ENCODE peak calls at places on chromosomes 1 and 21, in nine cellular contexts. Z is PC-3, M is lower lobe of right lung, X is IMR-90, C is A549, V is left lung, U is ovary, I is tibial artery, Y is HCT116. J is an unnamed sample.
A peak's percentile ranks its signal among the peaks of the same experiment; 100 is the strongest.

GRCh38 chr1:182699673-182700350 is 15.4 kb upstream of the RGS8 start:
- DNase-seq in V (no peak), X (no peak), Y (no peak), U (no peak), C (no peak), I (peak; percentile 76), M (no peak), Z (no peak), J (peak; percentile 38)

GRCh38 chr1:35062518-35063196 is 16.5 kb upstream of the ZMYM1 start:
- DNase-seq in U (no peak), V (no peak), M (no peak), I (no peak), C (peak; percentile 27), Y (no peak), Z (peak; percentile 55), X (peak; percentile 36), J (no peak)

GRCh38 chr1:237033061-237033460 is 8.9 kb upstream of the RYR2 start:
- DNase-seq in X (no peak), Y (no peak), U (no peak), I (no peak), Z (no peak), V (no peak), C (no peak), M (no peak), J (no peak)

GRCh38 chr1:59070607-59071006 is 226.3 kb upstream of the FGGY start:
- DNase-seq in Z (no peak), X (peak; percentile 13), M (no peak), C (no peak), Y (no peak), V (no peak), I (no peak), U (no peak), J (no peak)

GRCh38 chr1:247962911-247963588 is 2.0 kb upstream of the OR2AK2 start:
- DNase-seq in Y (no peak), U (no peak), X (no peak), C (no peak), M (no peak), V (no peak), Z (no peak), I (no peak), J (no peak)

GRCh38 chr21:27831821-27832569 is 865.1 kb upstream of the ADAMTS5 start:
- DNase-seq in U (no peak), X (peak; percentile 57), I (no peak), C (no peak), Y (no peak), V (no peak), M (no peak), Z (no peak), J (no peak)

GRCh38 chr1:177568702-177569101 is 397.9 kb downstream of the BRINP2 start:
- DNase-seq in Y (no peak), Z (no peak), U (no peak), C (no peak), V (no peak), I (no peak), M (no peak), X (no peak), J (no peak)

GRCh38 chr1:2598329-2598931 is 11.9 kb downstream of the PRXL2B start:
- DNase-seq in M (no peak), X (no peak), V (peak; percentile 21), I (no peak), Y (no peak), Z (no peak), U (no peak), C (no peak), J (no peak)

GRCh38 chr1:162193815-162194214 is 124.3 kb downstream of the NOS1AP start:
- DNase-seq in U (no peak), C (no peak), X (no peak), I (no peak), M (no peak), Y (no peak), V (no peak), Z (no peak), J (peak; percentile 96)

GRCh38 chr1:158093376-158093775 is 87.3 kb upstream of the CD1D start:
- DNase-seq in Y (no peak), M (no peak), U (no peak), C (no peak), I (no peak), V (no peak), Z (no peak), X (no peak), J (no peak)

GRCh38 chr1:101137144-101138126 is 99.4 kb upstream of the S1PR1 start:
- DNase-seq in C (no peak), Z (no peak), V (no peak), U (no peak), X (peak; percentile 57), Y (no peak), M (no peak), I (no peak), J (no peak)

GRCh38 chr1:213652109-213652508 is 335.7 kb upstream of the PROX1 start:
- DNase-seq in M (no peak), Z (no peak), I (no peak), C (no peak), V (no peak), Y (no peak), U (no peak), X (no peak), J (no peak)

GRCh38 chr1:228364706-228365213 is 41.9 kb downstream of the TRIM11 start:
- DNase-seq in V (peak; percentile 29), Y (no peak), U (peak; percentile 10), M (peak; percentile 41), I (peak; percentile 58), C (no peak), X (no peak), Z (no peak), J (no peak)

GRCh38 chr1:3409737-3410434 is 44.6 kb upstream of the ARHGEF16 start:
- DNase-seq in U (peak; percentile 73), Z (peak; percentile 80), M (no peak), I (peak; percentile 89), X (peak; percentile 23), Y (no peak), V (no peak), C (peak; percentile 66), J (peak; percentile 80)

GRCh38 chr1:154837034-154837678 is 32.9 kb downstream of the KCNN3 start:
- DNase-seq in I (no peak), V (no peak), U (peak; percentile 43), Z (no peak), M (no peak), C (no peak), Y (no peak), X (no peak), J (peak; percentile 61)

DNA sequence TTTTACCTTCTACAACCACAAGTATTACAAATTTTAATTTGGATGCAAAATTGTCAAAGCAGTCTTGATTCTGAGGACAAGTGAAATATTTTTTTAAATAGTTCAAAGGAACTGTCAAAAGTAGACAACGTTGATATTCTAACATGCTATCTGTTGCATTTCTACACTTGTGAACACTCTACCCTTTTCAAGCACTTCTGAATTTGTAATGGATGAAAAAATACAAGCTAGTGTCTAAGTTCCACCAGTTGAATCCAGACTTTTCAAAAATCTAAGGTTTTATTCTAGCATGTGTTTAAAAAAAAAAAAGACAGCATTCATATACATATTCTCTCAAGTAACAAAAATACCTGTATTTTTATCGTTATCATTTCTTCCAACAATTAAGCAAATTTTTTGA is 2.1 kb downstream of the ARID4B start:
- DNase-seq in I (no peak), U (no peak), C (no peak), Y (no peak), X (no peak), Z (no peak), M (no peak), V (no peak), J (no peak)
- H3K4me3 ChIP-seq in I (peak overlapping the region; percentile 98), U (peak overlapping the region; percentile 89), C (peak overlapping the region; percentile 96), Y (peak overlapping the region; percentile 95), X (no peak overlapping the region), Z (peak overlapping the region; percentile 97), M (peak overlapping the region; percentile 93), V (peak overlapping the region; percentile 99), J (peak overlapping the region; percentile 95)

DNA sequence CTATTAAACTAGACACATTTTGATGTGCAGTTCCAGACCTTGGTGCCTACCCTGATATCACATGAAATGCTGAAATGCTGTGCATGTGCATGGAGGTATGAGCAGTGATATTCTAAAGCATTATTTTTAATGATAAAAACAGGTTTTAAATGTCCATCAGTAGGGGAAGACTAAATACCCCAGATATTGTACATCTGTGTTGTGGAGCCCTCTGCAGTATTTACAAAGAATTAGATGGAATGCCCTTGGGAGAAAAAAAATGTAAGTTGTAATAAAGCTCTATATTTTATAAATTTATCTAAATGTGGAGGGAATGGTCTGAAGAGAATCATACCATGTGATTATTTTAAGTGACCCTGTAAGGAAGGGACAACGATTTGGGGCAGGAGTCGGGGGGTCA is 39.1 kb upstream of the IGSF5 start:
- DNase-seq in V (no peak), C (no peak), Z (peak; percentile 44), X (peak; percentile 12), I (no peak), M (no peak), U (no peak), Y (no peak), J (no peak)
- TF ChIP-seq CTCF in V (no peak), C (no peak), Z (peak; percentile 60), X (peak; percentile 40), I (no peak), M (no peak), U (no peak), Y (no peak), J (no peak)

GRCh38 chr1:28205243-28205642 is 27.6 kb downstream of the DNAJC8 start:
- DNase-seq in U (no peak), Y (no peak), C (no peak), M (no peak), I (no peak), Z (no peak), V (no peak), X (no peak), J (no peak)
- H3K27ac ChIP-seq in U (no peak overlapping the region), Y (no peak overlapping the region), C (no peak overlapping the region), M (no peak overlapping the region), I (no peak overlapping the region), Z (no peak overlapping the region), V (no peak overlapping the region), X (no peak overlapping the region), J (no peak overlapping the region)

DNA sequence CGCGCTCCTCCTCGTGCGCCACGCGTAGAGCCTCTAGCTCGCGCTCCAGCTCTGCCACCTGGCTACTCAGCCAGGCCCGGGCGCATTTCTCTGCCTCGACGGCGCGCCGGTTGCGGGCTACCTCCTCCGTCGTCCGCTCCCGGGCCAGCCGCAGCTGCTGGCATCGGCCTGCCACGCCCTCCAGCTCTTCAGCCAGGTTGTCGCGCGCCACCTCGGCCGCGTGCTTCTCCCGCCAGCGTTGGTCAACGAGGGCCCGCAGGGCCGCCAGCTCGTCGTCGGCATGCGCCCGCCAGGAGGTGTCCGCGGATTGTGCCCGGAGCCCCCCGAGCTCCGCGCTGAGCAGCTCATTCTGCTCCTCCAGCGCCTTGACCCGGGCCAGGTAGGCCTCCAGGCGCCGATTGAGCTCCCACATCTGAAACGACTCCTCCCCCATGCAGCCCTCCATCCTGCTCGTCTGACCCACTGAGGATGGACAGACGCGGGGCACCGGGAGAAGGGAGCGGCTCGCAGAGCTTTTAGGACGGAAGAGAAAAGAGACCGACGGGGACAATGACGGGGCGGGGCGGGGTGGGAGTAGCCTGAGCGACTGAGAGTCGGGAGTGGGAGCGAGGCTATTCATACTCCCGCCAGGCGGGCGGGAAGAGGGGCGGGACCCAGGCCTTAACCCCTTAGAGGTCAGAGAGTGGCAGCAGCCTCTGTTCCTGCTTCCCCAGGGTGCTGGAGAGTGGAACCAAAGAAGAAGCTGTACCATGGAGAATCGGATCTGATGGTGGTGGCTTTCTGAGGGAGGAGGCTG is at the start of gene NES:
- DNase-seq in X (peak; percentile 56), U (no peak), I (peak; percentile 82), V (no peak), M (no peak), Y (no peak), Z (peak; percentile 76), C (peak; percentile 44), J (peak; percentile 87)
- H3K4me3 ChIP-seq in X (peak within 1 kb of the TSS; percentile 48), U (peak within 1 kb of the TSS; percentile 37), I (peak within 1 kb of the TSS; percentile 57), V (peak within 1 kb of the TSS; percentile 53), M (peak within 1 kb of the TSS; percentile 64), Y (peak within 1 kb of the TSS; percentile 39), Z (peak within 1 kb of the TSS; percentile 64), C (peak within 1 kb of the TSS; percentile 30), J (peak within 1 kb of the TSS; percentile 27)

J was measured in WERI-Rb-1.